ENCODE peak calls at places on chromosomes 4 and X, in six cellular contexts. B, K, N, Z, U and W are unnamed samples.

GRCh38 chrX:24341795-24342194 is 18.6 kb upstream of the SUPT20HL1 start:
- DNase-seq in B (no peak), K (no peak), N (no peak), Z (no peak), U (no peak), W (no peak)

GRCh38 chr4:742742-743311 is 37.2 kb downstream of the PCGF3 start:
- DNase-seq in B (peak; percentile 43), K (peak; percentile 97), N (peak; percentile 91), Z (peak; percentile 62), U (peak; percentile 67), W (peak; percentile 64)

GRCh38 chrX:77431227-77431626 is 16.0 kb upstream of the FGF16 start:
- DNase-seq in B (no peak), K (no peak), N (no peak), Z (no peak), U (peak; percentile 26), W (no peak)

GRCh38 chrX:39753296-39753996 is 344.3 kb downstream of the BCOR start:
- DNase-seq in B (no peak), K (no peak), N (no peak), Z (no peak), U (no peak), W (no peak)

GRCh38 chrX:71622347-71623104 is 4.2 kb upstream of the CXCR3 start:
- DNase-seq in B (peak; percentile 61), K (peak; percentile 83), N (peak; percentile 80), Z (peak; percentile 11), U (peak; percentile 81), W (peak; percentile 94)

GRCh38 chrX:71809886-71810285 is 46.7 kb downstream of the CXorf49B start:
- DNase-seq in B (no peak), K (no peak), N (no peak), Z (no peak), U (no peak), W (peak; percentile 2)

GRCh38 chr4:1321486-1321885 is 25.5 kb upstream of the UVSSA start:
- DNase-seq in B (no peak), K (peak; percentile 55), N (peak; percentile 54), Z (no peak), U (peak; percentile 7), W (no peak)

GRCh38 chr4:189404271-189404670 is 536.4 kb upstream of the FRG1 start:
- DNase-seq in B (no peak), K (no peak), N (no peak), Z (no peak), U (no peak), W (no peak)

GRCh38 chrX:114889454-114889853 is 128.0 kb downstream of the IL13RA2 start:
- DNase-seq in B (no peak), K (no peak), N (no peak), Z (no peak), U (no peak), W (no peak)

GRCh38 chrX:96563663-96564062 is 121.0 kb upstream of the DIAPH2 start:
- DNase-seq in B (no peak), K (no peak), N (no peak), Z (no peak), U (no peak), W (no peak)

GRCh38 chr4:30837131-30837539 is 117.0 kb downstream of the PCDH7 start:
- DNase-seq in B (peak; percentile 59), K (no peak), N (no peak), Z (no peak), U (no peak), W (no peak)

GRCh38 chrX:139204903-139205667 is 325.5 kb upstream of the F9 start:
- DNase-seq in B (peak; percentile 81), K (peak; percentile 89), N (peak; percentile 81), Z (no peak), U (peak; percentile 58), W (peak; percentile 85)

GRCh38 chr4:76639292-76639691 is 204.3 kb downstream of the SHROOM3 start:
- DNase-seq in B (no peak), K (no peak), N (no peak), Z (no peak), U (no peak), W (no peak)

GRCh38 chrX:47283015-47283771 is 50.4 kb downstream of the USP11 start:
- DNase-seq in B (peak; percentile 41), K (no peak), N (no peak), Z (no peak), U (no peak), W (peak; percentile 23)

GRCh38 chr4:25770844-25771243 is 91.9 kb downstream of the SEL1L3 start:
- DNase-seq in B (no peak), K (no peak), N (no peak), Z (no peak), U (no peak), W (no peak)

GRCh38 chr4:76641351-76641750 is 206.3 kb downstream of the SHROOM3 start:
- DNase-seq in B (no peak), K (no peak), N (no peak), Z (no peak), U (no peak), W (no peak)

GRCh38 chr4:1604181-1604705 is 79.9 kb downstream of the FAM53A start:
- DNase-seq in B (no peak), K (no peak), N (peak; percentile 64), Z (no peak), U (peak; percentile 10), W (no peak)

GRCh38 chrX:34528081-34528480 is 129.0 kb downstream of the TMEM47 start:
- DNase-seq in B (no peak), K (no peak), N (no peak), Z (no peak), U (no peak), W (no peak)

GRCh38 chrX:39205467-39205866 is 404.2 kb downstream of the MID1IP1 start:
- DNase-seq in B (no peak), K (no peak), N (no peak), Z (no peak), U (no peak), W (no peak)

GRCh38 chrX:70168238-70169188 is 8.8 kb upstream of the DGAT2L6 start:
- DNase-seq in B (peak; percentile 12), K (peak; percentile 36), N (no peak), Z (no peak), U (peak; percentile 19), W (no peak)

GRCh38 chr4:141339386-141339785 is 118.7 kb downstream of the ZNF330 start:
- DNase-seq in B (no peak), K (no peak), N (no peak), Z (no peak), U (no peak), W (no peak)

GRCh38 chrX:119549327-119550016 is 15.7 kb downstream of the STEEP1 start:
- DNase-seq in B (no peak), K (no peak), N (no peak), Z (no peak), U (no peak), W (no peak)

GRCh38 chr4:127660486-127660885 is 27.7 kb downstream of the INTU start:
- DNase-seq in B (no peak), K (no peak), N (no peak), Z (no peak), U (no peak), W (no peak)

GRCh38 chrX:37755073-37755472 is 24.8 kb upstream of the CYBB start:
- DNase-seq in B (no peak), K (no peak), N (no peak), Z (no peak), U (no peak), W (peak; percentile 77)

GRCh38 chr4:114184901-114185300 is 205.5 kb upstream of the ARSJ start:
- DNase-seq in B (no peak), K (no peak), N (no peak), Z (no peak), U (no peak), W (no peak)

GRCh38 chr4:107737470-107737869 is 17.4 kb upstream of the PAPSS1 start:
- DNase-seq in B (no peak), K (no peak), N (no peak), Z (no peak), U (no peak), W (no peak)

GRCh38 chr4:75834095-75834771 is 68.0 kb downstream of the PPEF2 start:
- DNase-seq in B (no peak), K (no peak), N (no peak), Z (no peak), U (no peak), W (no peak)

GRCh38 chr4:46123872-46124755 is at the start of gene GABRG1:
- DNase-seq in B (peak; percentile 22), K (peak; percentile 11), N (no peak), Z (no peak), U (no peak), W (no peak)

GRCh38 chr4:98468744-98469143 is 189.7 kb downstream of the TSPAN5 start:
- DNase-seq in B (no peak), K (no peak), N (no peak), Z (no peak), U (no peak), W (no peak)